ENCODE peak calls at places on chromosomes 2 and 18, in six cellular contexts. Q is fibroblast of lung, U is ascending aorta, T is GM23248, C is left ventricle myocardium inferior, E is cardiac muscle cell. G is an unnamed sample.

GRCh38 chr2:235594041-235594440 is 100.2 kb downstream of the AGAP1 start:
- DNase-seq in Q (peak; percentile 82), U (no peak), T (peak; percentile 86), C (no peak), E (peak; percentile 83), G (no peak)

GRCh38 chr2:15980605-15981098 is 40.3 kb downstream of the MYCN start:
- DNase-seq in Q (no peak), U (no peak), T (no peak), C (no peak), E (no peak), G (no peak)

GRCh38 chr2:29022455-29023128 is 41.5 kb downstream of the TOGARAM2 start:
- DNase-seq in Q (peak; percentile 53), U (no peak), T (no peak), C (no peak), E (peak; percentile 7), G (no peak)

GRCh38 chr18:49179222-49179621 is 228.5 kb upstream of the SMAD7 start:
- DNase-seq in Q (no peak), U (no peak), T (no peak), C (no peak), E (no peak), G (no peak)

GRCh38 chr2:223093436-223093839 is 41.4 kb downstream of the KCNE4 start:
- DNase-seq in Q (peak; percentile 90), U (no peak), T (peak; percentile 81), C (peak; percentile 70), E (no peak), G (no peak)

GRCh38 chr2:71925268-71926097 is 222.2 kb downstream of the CYP26B1 start:
- DNase-seq in Q (no peak), U (no peak), T (peak; percentile 53), C (no peak), E (no peak), G (no peak)

GRCh38 chr2:105321875-105322646 is 7.5 kb downstream of the TGFBRAP1 start:
- DNase-seq in Q (peak; percentile 68), U (no peak), T (peak; percentile 41), C (no peak), E (no peak), G (no peak)

GRCh38 chr2:179123272-179123662 is 73.3 kb upstream of the CCDC141 start:
- DNase-seq in Q (no peak), U (no peak), T (no peak), C (no peak), E (no peak), G (no peak)

GRCh38 chr2:9333591-9334171 is 89.6 kb downstream of the ITGB1BP1 start:
- DNase-seq in Q (peak; percentile 88), U (peak; percentile 26), T (peak; percentile 92), C (peak; percentile 29), E (peak; percentile 77), G (no peak)

GRCh38 chr2:189698020-189698887 is 23.8 kb downstream of the ANKAR start:
- DNase-seq in Q (peak; percentile 36), U (no peak), T (peak; percentile 77), C (no peak), E (peak; percentile 49), G (no peak)

GRCh38 chr2:197075754-197076337 is 149.3 kb upstream of the PGAP1 start:
- DNase-seq in Q (no peak), U (no peak), T (peak; percentile 18), C (no peak), E (no peak), G (no peak)

GRCh38 chr2:212228651-212229253 is 309.9 kb downstream of the ERBB4 start:
- DNase-seq in Q (peak; percentile 31), U (no peak), T (peak; percentile 42), C (no peak), E (no peak), G (no peak)

GRCh38 chr2:18829976-18830375 is 240.6 kb upstream of the NT5C1B start:
- DNase-seq in Q (peak; percentile 76), U (no peak), T (no peak), C (no peak), E (no peak), G (no peak)
- H3K27ac ChIP-seq in Q (no peak overlapping the region), U (peak overlapping the region; percentile 7), T (peak overlapping the region; percentile 63), C (peak overlapping the region; percentile 14), E (peak overlapping the region; percentile 75), G (no peak overlapping the region)

GRCh38 chr2:171571721-171572120 is 49.4 kb downstream of the CYBRD1 start:
- DNase-seq in Q (no peak), U (no peak), T (no peak), C (no peak), E (no peak), G (no peak)
- H3K27ac ChIP-seq in Q (no peak overlapping the region), U (no peak overlapping the region), T (no peak overlapping the region), C (no peak overlapping the region), E (no peak overlapping the region), G (no peak overlapping the region)

GRCh38 chr2:177538323-177538722 is 145.8 kb downstream of the AGPS start:
- DNase-seq in Q (no peak), U (no peak), T (no peak), C (no peak), E (no peak), G (no peak)
- H3K27ac ChIP-seq in Q (no peak overlapping the region), U (no peak overlapping the region), T (no peak overlapping the region), C (no peak overlapping the region), E (no peak overlapping the region), G (no peak overlapping the region)

DNA sequence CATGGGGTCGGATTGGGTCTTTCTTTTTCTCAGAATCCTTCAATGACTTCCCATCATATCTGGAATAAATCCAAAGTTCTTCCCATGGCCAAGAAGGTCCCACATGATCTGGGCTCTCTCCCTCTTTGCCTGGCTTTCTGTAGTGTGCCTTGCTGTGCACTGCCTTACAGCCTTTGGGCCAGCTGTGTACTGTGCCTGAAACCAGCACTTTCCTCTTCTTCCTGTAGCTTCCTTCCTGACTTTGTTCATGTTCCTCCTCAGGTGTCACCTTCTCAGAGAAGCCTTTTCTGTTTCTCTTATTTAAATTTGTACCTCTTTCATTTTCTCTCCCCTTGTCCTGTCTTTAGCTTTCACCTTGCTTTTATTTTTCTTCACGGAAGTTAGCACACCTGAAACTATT is 4.3 kb upstream of the CDCA7 start:
- DNase-seq in Q (no peak), U (no peak), T (no peak), C (no peak), E (no peak), G (no peak)
- H3K27ac ChIP-seq in Q (no peak overlapping the region), U (no peak overlapping the region), T (no peak overlapping the region), C (no peak overlapping the region), E (no peak overlapping the region), G (no peak overlapping the region)

DNA sequence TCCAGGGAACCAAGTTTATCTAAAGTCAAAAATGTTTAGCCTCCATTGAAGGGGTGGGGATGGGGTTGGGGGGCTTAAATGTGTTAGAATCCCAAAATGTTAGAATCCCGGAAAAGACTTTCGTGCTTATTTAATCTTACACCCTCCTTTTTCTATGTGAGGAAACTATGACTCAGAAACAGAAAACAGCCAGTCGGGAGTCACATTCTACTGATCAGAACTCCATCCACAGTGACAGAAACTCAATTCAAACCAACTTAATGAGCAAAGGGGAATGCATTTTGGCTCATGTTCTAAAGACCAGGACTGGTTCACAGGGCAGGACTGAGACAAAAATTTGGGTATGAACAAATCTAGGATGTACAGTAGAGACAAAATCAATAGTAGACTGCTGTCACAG is 31.9 kb upstream of the AFTPH start:
- DNase-seq in Q (no peak), U (no peak), T (no peak), C (no peak), E (no peak), G (no peak)
- H3K27ac ChIP-seq in Q (no peak overlapping the region), U (peak overlapping the region; percentile 58), T (no peak overlapping the region), C (no peak overlapping the region), E (no peak overlapping the region), G (no peak overlapping the region)

GRCh38 chr18:29163596-29163995 is 986.7 kb upstream of the CDH2 start:
- DNase-seq in Q (no peak), U (no peak), T (peak; percentile 18), C (no peak), E (no peak), G (no peak)
- H3K27ac ChIP-seq in Q (peak overlapping the region; percentile 94), U (peak overlapping the region; percentile 47), T (peak overlapping the region; percentile 93), C (no peak overlapping the region), E (no peak overlapping the region), G (no peak overlapping the region)

GRCh38 chr2:33477473-33478468 is 1.3 kb downstream of the RASGRP3 start:
- DNase-seq in Q (no peak), U (no peak), T (no peak), C (peak; percentile 36), E (no peak), G (peak; percentile 64)

GRCh38 chr2:33475381-33476099 is 909 bp upstream of the RASGRP3 start:
- DNase-seq in Q (peak; percentile 81), U (no peak), T (peak; percentile 92), C (peak; percentile 65), E (peak; percentile 82), G (peak; percentile 76)

GRCh38 chr2:33478968-33479691 is 2.7 kb downstream of the RASGRP3 start:
- DNase-seq in Q (no peak), U (no peak), T (no peak), C (no peak), E (no peak), G (no peak)

GRCh38 chr2:33476100-33476792 is at the start of gene RASGRP3:
- DNase-seq in Q (peak; percentile 98), U (peak; percentile 62), T (peak; percentile 92), C (peak; percentile 88), E (peak; percentile 86), G (peak; percentile 83)

GRCh38 chr2:33476793-33477190 is 343 bp downstream of the RASGRP3 start:
- DNase-seq in Q (no peak), U (no peak), T (no peak), C (no peak), E (no peak), G (no peak)
- H3K27ac ChIP-seq in Q (peak overlapping the region; percentile 89), U (peak overlapping the region; percentile 79), T (peak overlapping the region; percentile 68), C (peak overlapping the region; percentile 95), E (peak overlapping the region; percentile 92), G (peak overlapping the region; percentile 87)

GRCh38 chr2:174846218-174846617 is 81.9 kb upstream of the CHRNA1 start:
- DNase-seq in Q (no peak), U (no peak), T (peak; percentile 39), C (no peak), E (no peak), G (no peak)
- H3K27ac ChIP-seq in Q (peak overlapping the region; percentile 77), U (no peak overlapping the region), T (peak overlapping the region; percentile 74), C (peak overlapping the region; percentile 9), E (peak overlapping the region; percentile 70), G (no peak overlapping the region)

GRCh38 chr2:240394549-240394948 is 40.9 kb upstream of the GPC1 start:
- DNase-seq in Q (no peak), U (no peak), T (no peak), C (no peak), E (no peak), G (no peak)
- H3K27ac ChIP-seq in Q (no peak overlapping the region), U (no peak overlapping the region), T (no peak overlapping the region), C (no peak overlapping the region), E (no peak overlapping the region), G (no peak overlapping the region)

DNA sequence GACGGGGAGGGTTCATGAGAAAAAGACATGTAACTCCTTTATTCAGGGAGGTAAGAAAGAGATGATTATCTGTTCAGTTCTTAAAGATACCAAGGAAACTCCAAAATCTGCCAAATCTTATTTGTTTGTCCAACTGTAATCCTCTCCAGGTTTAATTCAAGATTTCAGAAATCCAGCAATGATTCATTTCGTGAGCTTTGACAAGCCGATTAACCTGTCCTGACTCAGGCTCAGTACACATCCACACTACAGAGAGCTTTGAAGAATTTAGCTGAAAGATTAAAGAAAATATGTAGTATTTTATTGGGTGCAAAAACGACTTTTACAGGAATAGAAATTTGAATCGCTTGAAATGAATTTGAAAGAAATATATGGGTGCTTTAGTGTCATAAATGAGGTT is 1.1 kb downstream of the SPAG16 start:
- DNase-seq in Q (no peak), U (no peak), T (no peak), C (no peak), E (no peak), G (no peak)
- H3K27ac ChIP-seq in Q (no peak overlapping the region), U (no peak overlapping the region), T (no peak overlapping the region), C (no peak overlapping the region), E (no peak overlapping the region), G (no peak overlapping the region)